ENCODE peak calls at places on chromosomes 5 and 9, in nine cellular contexts. W is stomach, I is kidney epithelial cell, H is HepG2, C is sigmoid colon, X is WERI-Rb-1, K is IMR-90, N is suprapubic skin, G is heart right ventricle. L is an unnamed sample.

GRCh38 chr5:146213210-146213838 is 9.9 kb downstream of the RBM27 start:
- DNase-seq in I (no peak), C (no peak), W (no peak), K (peak; percentile 4), X (no peak), G (no peak), N (no peak), H (peak; percentile 89), L (no peak)

GRCh38 chr9:36319806-36320205 is 61.6 kb upstream of the GNE start:
- DNase-seq in X (no peak), G (no peak), N (no peak), W (peak; percentile 67), K (no peak), I (peak; percentile 80), C (no peak), H (peak; percentile 66), L (no peak)

GRCh38 chr5:114412509-114413171 is 50.8 kb downstream of the KCNN2 start:
- DNase-seq in W (no peak), G (no peak), X (no peak), N (no peak), H (no peak), K (peak; percentile 97), C (no peak), I (peak; percentile 28), L (peak; percentile 99)

GRCh38 chr9:133958756-133959155 is 33.4 kb downstream of the VAV2 start:
- DNase-seq in C (no peak), H (no peak), N (no peak), K (no peak), W (no peak), G (peak; percentile 4), I (no peak), X (no peak), L (no peak)

GRCh38 chr5:172293745-172294342 is 10.3 kb upstream of the UBTD2 start:
- DNase-seq in W (no peak), H (no peak), C (no peak), I (no peak), X (no peak), K (no peak), G (no peak), N (no peak), L (no peak)

GRCh38 chr5:75457691-75458090 is 53.7 kb downstream of the CERT1 start:
- DNase-seq in G (no peak), H (no peak), N (no peak), K (no peak), I (no peak), X (no peak), W (peak; percentile 66), C (no peak), L (no peak)

GRCh38 chr9:134146774-134147493 is 11.1 kb downstream of the WDR5 start:
- DNase-seq in W (no peak), K (no peak), H (no peak), X (no peak), G (no peak), I (no peak), N (no peak), C (no peak), L (no peak)

GRCh38 chr5:131305906-131306305 is 42.1 kb downstream of the CDC42SE2 start:
- DNase-seq in I (no peak), C (no peak), G (no peak), N (no peak), K (peak; percentile 64), W (no peak), H (no peak), X (no peak), L (no peak)

GRCh38 chr5:59407967-59408366 is 485.6 kb downstream of the PDE4D start:
- DNase-seq in G (no peak), W (no peak), I (no peak), C (no peak), X (no peak), N (no peak), K (no peak), H (no peak), L (no peak)

GRCh38 chr9:82073551-82073950 is 85.0 kb downstream of the SPATA31D1 start:
- DNase-seq in C (no peak), X (no peak), N (no peak), K (no peak), G (no peak), I (no peak), H (no peak), W (no peak), L (no peak)

GRCh38 chr5:5536871-5537270 is 114.4 kb downstream of the ICE1 start:
- DNase-seq in K (no peak), I (no peak), X (peak; percentile 58), G (no peak), N (no peak), C (no peak), H (no peak), W (no peak), L (no peak)

GRCh38 chr9:120768870-120769269 is 24.3 kb downstream of the FBXW2 start:
- DNase-seq in G (no peak), K (no peak), W (no peak), N (no peak), C (no peak), H (peak; percentile 62), X (no peak), I (no peak), L (no peak)

GRCh38 chr5:58016329-58016728 is 443.6 kb downstream of the PLK2 start:
- DNase-seq in G (no peak), I (no peak), X (no peak), C (no peak), W (no peak), H (no peak), K (peak; percentile 0), N (no peak), L (peak; percentile 9)

GRCh38 chr5:179836225-179837019 is 15.7 kb downstream of the SQSTM1 start:
- DNase-seq in I (no peak), H (no peak), N (no peak), K (peak; percentile 52), G (no peak), X (no peak), C (peak; percentile 77), W (no peak), L (no peak)

GRCh38 chr5:97106183-97106582 is 36.2 kb downstream of the LIX1 start:
- DNase-seq in I (no peak), N (no peak), X (no peak), G (no peak), H (no peak), K (no peak), W (no peak), C (no peak), L (no peak)

GRCh38 chr9:135857371-135857786 is 50.0 kb downstream of the CAMSAP1 start:
- DNase-seq in I (no peak), C (no peak), H (no peak), N (no peak), K (peak; percentile 72), X (no peak), G (no peak), W (no peak), L (peak; percentile 7)

GRCh38 chr9:16277471-16277870 is 593.0 kb downstream of the BNC2 start:
- DNase-seq in W (no peak), C (no peak), G (no peak), H (no peak), I (no peak), N (no peak), X (no peak), K (no peak), L (no peak)

GRCh38 chr9:99416007-99416406 is 193.9 kb downstream of the SEC61B start:
- DNase-seq in X (no peak), I (no peak), H (no peak), G (no peak), C (no peak), K (peak; percentile 36), W (no peak), N (no peak), L (peak; percentile 43)

GRCh38 chr9:122307925-122308324 is 43.2 kb downstream of the MRRF start:
- DNase-seq in C (no peak), N (no peak), X (no peak), G (no peak), I (no peak), W (no peak), H (no peak), K (peak; percentile 26), L (no peak)
- H3K36me3 ChIP-seq in C (peaks cover 7% of the 10 kb centered on the region), N (peaks cover 59% of the 10 kb centered on the region), X (peaks cover 21% of the 10 kb centered on the region), G (no peaks in the 10 kb centered on the region), I (no peaks in the 10 kb centered on the region), W (peaks cover 75% of the 10 kb centered on the region), H (peaks cover 73% of the 10 kb centered on the region), K (peaks cover 6% of the 10 kb centered on the region), L (peaks cover 2% of the 10 kb centered on the region)

DNA sequence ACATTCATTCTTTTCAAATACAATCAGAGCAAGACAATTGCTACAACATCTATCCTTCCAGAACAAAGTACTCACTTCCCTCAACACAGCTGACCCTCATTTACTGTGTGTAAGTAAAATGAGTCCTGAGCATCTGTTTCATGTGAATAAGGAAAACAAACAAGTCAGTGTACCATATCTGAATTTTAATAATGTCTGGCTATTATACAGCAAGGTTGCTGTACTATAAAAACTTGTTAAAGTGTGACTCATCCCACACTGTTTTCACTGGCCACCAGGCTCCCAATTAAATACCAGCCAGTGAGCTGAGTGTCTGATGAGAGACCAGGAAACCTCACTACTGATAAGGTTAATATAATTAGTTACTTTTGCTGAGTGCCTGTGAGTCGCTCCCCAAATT is 339.8 kb downstream of the AGTPBP1 start:
- DNase-seq in I (no peak), N (no peak), X (no peak), W (no peak), H (no peak), G (no peak), K (no peak), C (no peak), L (no peak)
- TF ChIP-seq CTCF in I (no peak), N (no peak), X (no peak), W (no peak), H (no peak), G (no peak), K (no peak), C (no peak), L (no peak)

GRCh38 chr9:109996936-109997580 is 210.9 kb downstream of the C9orf152 start:
- DNase-seq in G (no peak), H (no peak), X (no peak), W (no peak), N (no peak), K (no peak), I (no peak), C (no peak), L (no peak)
- H3K27me3 ChIP-seq in G (no peaks in the 10 kb centered on the region), H (no peaks in the 10 kb centered on the region), X (no peaks in the 10 kb centered on the region), W (no peaks in the 10 kb centered on the region), N (no peaks in the 10 kb centered on the region), K (no peaks in the 10 kb centered on the region), I (no peaks in the 10 kb centered on the region), C (no peaks in the 10 kb centered on the region), L (no peaks in the 10 kb centered on the region)

GRCh38 chr5:66417681-66418248 is 178.4 kb upstream of the MAST4 start:
- DNase-seq in K (no peak), G (no peak), X (no peak), I (no peak), N (no peak), H (no peak), C (no peak), W (no peak), L (no peak)

GRCh38 chr5:66411701-66412100 is 184.5 kb upstream of the MAST4 start:
- DNase-seq in H (no peak), X (peak; percentile 13), C (no peak), N (no peak), G (no peak), W (no peak), K (no peak), I (no peak), L (no peak)

GRCh38 chr5:66415208-66415607 is 181.0 kb upstream of the MAST4 start:
- DNase-seq in K (no peak), N (no peak), C (no peak), W (no peak), I (no peak), X (no peak), H (no peak), G (no peak), L (no peak)

GRCh38 chr5:66410056-66410455 is 186.1 kb upstream of the MAST4 start:
- DNase-seq in W (no peak), K (no peak), I (no peak), C (no peak), X (no peak), N (no peak), H (no peak), G (no peak), L (no peak)

GRCh38 chr5:66413931-66414330 is 182.3 kb upstream of the MAST4 start:
- DNase-seq in X (no peak), C (no peak), H (no peak), I (no peak), G (no peak), W (no peak), K (no peak), N (no peak), L (no peak)
- H3K36me3 ChIP-seq in X (no peaks in the 10 kb centered on the region), C (no peaks in the 10 kb centered on the region), H (no peaks in the 10 kb centered on the region), I (no peaks in the 10 kb centered on the region), G (no peaks in the 10 kb centered on the region), W (no peaks in the 10 kb centered on the region), K (no peaks in the 10 kb centered on the region), N (no peaks in the 10 kb centered on the region), L (no peaks in the 10 kb centered on the region)

L was measured in BJ.